ENCODE peak calls at places on chromosomes 16 and 17, in five cellular contexts. P is upper lobe of right lung, H is heart left ventricle, G is astrocyte of the spinal cord, D is foreskin fibroblast. Z is an unnamed sample.

GRCh38 chr17:43211480-43212402 is at the start of gene TMEM106A:
- DNase-seq in H (peak), P (peak), D (peak), G (peak), Z (peak)

GRCh38 chr16:72332926-72333325 is 161.0 kb upstream of the PMFBP1 start:
- DNase-seq in H (no peak), P (no peak), D (no peak), G (no peak), Z (no peak)

GRCh38 chr17:7552621-7553051 is 3.8 kb downstream of the TNFSF12 start:
- DNase-seq in P (no peak), G (no peak), H (no peak), D (no peak), Z (no peak)

GRCh38 chr16:64269756-64270155 is 852.1 kb downstream of the CDH11 start:
- DNase-seq in H (no peak), G (no peak), D (no peak), P (no peak), Z (no peak)

GRCh38 chr16:87052506-87052905 is 264.7 kb downstream of the C16orf95 start:
- DNase-seq in D (no peak), P (no peak), H (no peak), G (no peak), Z (no peak)

GRCh38 chr16:62978451-62978850 is 942.2 kb upstream of the CDH8 start:
- DNase-seq in D (no peak), H (no peak), G (no peak), P (no peak), Z (no peak)

GRCh38 chr17:7001562-7001961 is 5.7 kb downstream of the ALOX12 start:
- DNase-seq in H (no peak), G (peak), P (no peak), D (peak), Z (no peak)

GRCh38 chr17:31273511-31273910 is 23.5 kb downstream of the OMG start:
- DNase-seq in D (peak), P (no peak), H (no peak), G (no peak), Z (no peak)

GRCh38 chr16:57606847-57607501 is 21.5 kb upstream of the ADGRG1 start:
- DNase-seq in D (no peak), G (no peak), P (no peak), H (no peak), Z (no peak)

GRCh38 chr17:35051183-35051578 is 12.3 kb downstream of the RFFL start:
- DNase-seq in H (no peak), P (no peak), D (no peak), G (no peak), Z (no peak)

GRCh38 chr16:58366247-58367031 is 25.8 kb upstream of the GINS3 start:
- DNase-seq in P (no peak), G (peak), H (no peak), D (peak), Z (peak)

GRCh38 chr16:53433930-53434435 is 288 bp upstream of the RBL2 start:
- DNase-seq in G (no peak), H (peak), P (no peak), D (no peak), Z (no peak)

GRCh38 chr16:11079657-11080187 is 135.4 kb downstream of the CLEC16A start:
- DNase-seq in P (no peak), H (no peak), D (peak), G (peak), Z (no peak)

GRCh38 chr17:600576-601301 is 113.9 kb downstream of the VPS53 start:
- DNase-seq in H (no peak), D (peak), G (peak), P (no peak), Z (no peak)

GRCh38 chr17:62757518-62757951 is 50.6 kb downstream of the MARCHF10 start:
- DNase-seq in G (no peak), H (no peak), P (no peak), D (peak), Z (no peak)

GRCh38 chr16:48617711-48618148 is 7.8 kb upstream of the N4BP1 start:
- DNase-seq in D (peak), P (no peak), H (peak), G (peak), Z (no peak)

GRCh38 chr17:17098426-17099035 is 56.3 kb downstream of the MPRIP start:
- DNase-seq in H (peak), P (no peak), D (peak), G (peak), Z (no peak)

GRCh38 chr16:26569793-26570192 is 496.9 kb upstream of the C16orf82 start:
- DNase-seq in G (no peak), H (no peak), P (no peak), D (no peak), Z (no peak)

GRCh38 chr16:85778873-85779272 is 20.5 kb downstream of the EMC8 start:
- DNase-seq in H (no peak), P (no peak), G (no peak), D (no peak), Z (no peak)

GRCh38 chr17:83201206-83202001 is 122.0 kb downstream of the METRNL start:
- DNase-seq in G (no peak), P (no peak), H (no peak), D (no peak), Z (no peak)

GRCh38 chr16:89639385-89639784 is 18.1 kb downstream of the CHMP1A start:
- DNase-seq in H (no peak), D (no peak), P (no peak), G (no peak), Z (no peak)

GRCh38 chr16:11105038-11105903 is 150.7 kb downstream of the SOCS1 start:
- DNase-seq in P (no peak), D (peak), G (peak), H (no peak), Z (peak)

GRCh38 chr16:89366561-89367537 is 123.5 kb downstream of the ANKRD11 start:
- DNase-seq in H (no peak), G (no peak), D (no peak), P (peak), Z (no peak)

GRCh38 chr17:68622423-68622822 is 21.3 kb upstream of the FAM20A start:
- DNase-seq in G (no peak), H (no peak), P (no peak), D (no peak), Z (no peak)

GRCh38 chr17:81871387-81872120 is 417 bp upstream of the ARHGDIA start:
- DNase-seq in H (peak), P (peak), G (peak), D (peak), Z (no peak)

GRCh38 chr16:56977823-56978430 is 11.4 kb upstream of the NLRC5 start:
- DNase-seq in D (no peak), H (no peak), G (no peak), P (no peak), Z (no peak)

GRCh38 chr17:79997004-79997673 is 38.5 kb downstream of the TBC1D16 start:
- DNase-seq in D (no peak), P (no peak), G (no peak), H (no peak), Z (no peak)

GRCh38 chr17:42543190-42544079 is 7.4 kb downstream of the NAGLU start:
- DNase-seq in G (no peak), H (no peak), P (peak), D (no peak), Z (no peak)

GRCh38 chr16:87121816-87122215 is 195.4 kb downstream of the C16orf95 start:
- DNase-seq in H (no peak), D (no peak), G (no peak), P (peak), Z (no peak)

GRCh38 chr16:89870440-89870839 is 3.0 kb upstream of the TCF25 start:
- DNase-seq in D (no peak), G (no peak), H (no peak), P (no peak), Z (no peak)

GRCh38 chr16:8867483-8868271 is 1.1 kb downstream of the CARHSP1 start:
- DNase-seq in G (peak), D (peak), P (no peak), H (peak), Z (no peak)

GRCh38 chr17:75589017-75589918 is 1.7 kb downstream of the MYO15B start:
- DNase-seq in H (peak), G (peak), P (peak), D (peak), Z (peak)

GRCh38 chr17:47279062-47279801 is 25.6 kb downstream of the ITGB3 start:
- DNase-seq in P (peak), D (peak), G (peak), H (peak), Z (peak)

GRCh38 chr17:74394977-74395376 is 27.7 kb downstream of the GPR142 start:
- DNase-seq in P (no peak), H (no peak), D (no peak), G (no peak), Z (no peak)

GRCh38 chr16:12500771-12501170 is 302.9 kb downstream of the CPPED1 start:
- DNase-seq in G (no peak), D (no peak), H (no peak), P (no peak), Z (no peak)

GRCh38 chr17:42275527-42276358 is 448 bp downstream of the STAT5B start:
- DNase-seq in H (peak), P (no peak), D (peak), G (peak), Z (no peak)

GRCh38 chr17:28860363-28860808 is 5.6 kb downstream of the ERAL1 start:
- DNase-seq in G (no peak), H (no peak), P (no peak), D (no peak), Z (no peak)

GRCh38 chr17:28849281-28849680 is 5.5 kb upstream of the ERAL1 start:
- DNase-seq in H (no peak), P (no peak), D (peak), G (no peak), Z (no peak)

GRCh38 chr17:28853295-28853694 is 1.5 kb upstream of the ERAL1 start:
- DNase-seq in D (no peak), H (no peak), G (no peak), P (no peak), Z (no peak)

GRCh38 chr17:28857848-28858360 is 3.1 kb downstream of the ERAL1 start:
- DNase-seq in D (no peak), P (no peak), G (no peak), H (no peak), Z (no peak)

GRCh38 chr17:28854457-28855382 is at the start of gene ERAL1:
- DNase-seq in H (peak), D (peak), P (peak), G (peak), Z (peak)
- TF ChIP-seq CTCF in H (no peak), D (no peak), P (no peak), G (no peak), Z (no peak)

GRCh38 chr16:66271074-66272060 is 95.1 kb upstream of the CDH5 start:
- DNase-seq in P (no peak), D (peak), H (no peak), G (no peak), Z (no peak)
- H3K4me3 ChIP-seq in P (no peak), D (no peak), H (no peak), G (no peak), Z (no peak)

GRCh38 chr17:14882131-14882530 is 383.0 kb downstream of the PMP22 start:
- DNase-seq in G (no peak), D (peak), H (no peak), P (no peak), Z (no peak)

DNA sequence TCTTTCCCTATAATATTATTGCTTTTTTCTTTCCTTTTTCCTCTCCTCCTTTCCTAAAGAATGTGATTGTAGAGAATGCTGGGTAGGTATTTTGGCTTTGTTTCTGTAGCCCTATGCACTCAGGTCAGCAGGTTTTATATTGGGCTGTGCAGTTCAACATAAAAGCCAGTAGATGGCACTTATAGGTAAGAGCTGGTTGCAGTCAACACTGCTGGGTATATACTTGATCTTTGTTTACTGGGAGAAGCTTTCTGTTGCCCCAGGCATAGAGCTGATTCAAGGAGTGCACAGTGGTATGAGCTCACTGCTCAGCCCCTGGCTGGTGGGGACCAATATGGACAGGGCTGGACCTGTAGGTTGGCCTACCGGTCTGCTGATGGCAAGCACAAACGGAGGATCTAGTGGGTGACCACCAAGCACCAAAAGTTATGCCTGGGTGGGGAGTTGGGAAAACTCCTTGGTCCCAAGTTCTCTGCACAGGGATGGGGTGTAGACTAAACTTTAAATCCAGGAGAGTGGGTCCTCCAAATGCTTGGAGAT is 378.9 kb downstream of the PMP22 start:
- DNase-seq in H (no peak), G (peak), D (peak), P (no peak), Z (no peak)
- TF ChIP-seq CTCF in H (no peak), G (peak), D (peak), P (no peak), Z (peak)

GRCh38 chr17:77375526-77375916 is 234.8 kb downstream of the SEC14L1 start:
- DNase-seq in H (no peak), P (no peak), D (no peak), G (no peak), Z (no peak)

GRCh38 chr17:77374170-77374936 is 233.6 kb downstream of the SEC14L1 start:
- DNase-seq in G (peak), P (peak), D (peak), H (peak), Z (peak)

GRCh38 chr17:77375917-77376651 is 235.3 kb downstream of the SEC14L1 start:
- DNase-seq in H (no peak), G (peak), D (peak), P (no peak), Z (no peak)

GRCh38 chr17:77373298-77374169 is 232.8 kb downstream of the SEC14L1 start:
- DNase-seq in D (peak), G (no peak), P (peak), H (peak), Z (no peak)

GRCh38 chr17:77375108-77375507 is 234.3 kb downstream of the SEC14L1 start:
- DNase-seq in G (no peak), P (peak), D (no peak), H (no peak), Z (no peak)
- H3K4me3 ChIP-seq in G (peak), P (peak), D (peak), H (peak), Z (no peak)

GRCh38 chr16:70689970-70690905 is 4.4 kb upstream of the MTSS2 start:
- DNase-seq in P (no peak), H (no peak), G (no peak), D (peak), Z (no peak)
- TF ChIP-seq CTCF in P (no peak), H (no peak), G (no peak), D (no peak), Z (no peak)

GRCh38 chr16:81448154-81449131 is 3.8 kb downstream of the CMIP start:
- DNase-seq in P (no peak), G (no peak), D (no peak), H (no peak), Z (no peak)

GRCh38 chr16:81445926-81446317 is 1.3 kb downstream of the CMIP start:
- DNase-seq in D (no peak), H (no peak), G (no peak), P (no peak), Z (no peak)

GRCh38 chr16:81447383-81448101 is 2.9 kb downstream of the CMIP start:
- DNase-seq in P (peak), G (no peak), D (no peak), H (no peak), Z (no peak)

GRCh38 chr16:81445143-81445922 is 725 bp downstream of the CMIP start:
- DNase-seq in H (no peak), D (peak), G (peak), P (peak), Z (no peak)

GRCh38 chr16:81446318-81447275 is 2.0 kb downstream of the CMIP start:
- DNase-seq in G (no peak), D (peak), P (no peak), H (no peak), Z (no peak)
- H3K4me3 ChIP-seq in G (peak), D (peak), P (peak), H (peak), Z (peak)

GRCh38 chr16:68252383-68252782 is 7.2 kb downstream of the PLA2G15 start:
- DNase-seq in H (no peak), G (no peak), P (no peak), D (no peak), Z (no peak)

GRCh38 chr16:68250951-68251350 is 5.8 kb downstream of the PLA2G15 start:
- DNase-seq in P (no peak), G (no peak), H (no peak), D (no peak), Z (no peak)

GRCh38 chr16:68255712-68256111 is 8.6 kb upstream of the SLC7A6 start:
- DNase-seq in D (no peak), G (no peak), P (no peak), H (no peak), Z (no peak)

GRCh38 chr16:68251812-68252211 is 6.6 kb downstream of the PLA2G15 start:
- DNase-seq in H (peak), G (no peak), D (no peak), P (no peak), Z (no peak)

DNA sequence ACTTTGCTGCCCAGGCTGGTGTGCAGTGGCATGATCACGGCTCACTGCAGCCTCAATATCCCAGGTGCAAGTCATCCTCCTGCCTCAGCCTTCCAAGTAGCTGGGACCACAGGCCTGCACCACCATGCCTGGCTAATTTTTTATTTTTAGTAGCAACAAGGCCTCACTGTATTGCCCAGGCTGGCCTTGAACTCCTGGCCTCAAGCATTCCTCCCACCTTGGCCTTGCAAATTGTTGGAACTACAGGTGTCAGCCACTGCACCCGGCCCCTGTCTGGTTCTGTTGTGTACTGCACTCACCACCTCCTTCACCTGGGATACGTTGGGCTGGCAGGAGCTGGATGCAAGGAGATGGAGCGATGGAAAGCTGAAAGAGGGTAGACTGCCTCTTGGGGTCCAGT is 8.5 kb downstream of the PLA2G15 start:
- DNase-seq in H (no peak), D (no peak), P (no peak), G (no peak), Z (no peak)
- TF ChIP-seq CTCF in H (no peak), D (no peak), P (no peak), G (no peak), Z (no peak)

GRCh38 chr17:39699818-39700147 is at the start of gene ERBB2:
- DNase-seq in H (peak), P (peak), G (peak), D (peak), Z (peak)
- H3K4me3 ChIP-seq in H (peak), P (peak), G (peak), D (peak), Z (peak)

Z was measured in retinal pigment epithelial cell.